ENCODE peak calls at places on chromosomes 16 and 17, in four cellular contexts. V, O, W and U are unnamed samples.
A peak's percentile ranks its signal among the peaks of the same experiment; 100 is the strongest.

GRCh38 chr17:80498242-80498919 is 22.0 kb upstream of the NPTX1 start:
- DNase-seq in W (no peak), V (peak; percentile 70), O (peak; percentile 75), U (peak; percentile 45)

GRCh38 chr17:83072600-83073358 is 6.6 kb upstream of the METRNL start:
- DNase-seq in V (no peak), W (no peak), O (no peak), U (no peak)

GRCh38 chr17:48121921-48122650 is 14.5 kb downstream of the SNX11 start:
- DNase-seq in O (no peak), W (no peak), V (no peak), U (no peak)

GRCh38 chr17:67718325-67718941 is 697 bp downstream of the NOL11 start:
- DNase-seq in W (no peak), V (no peak), O (peak; percentile 18), U (peak; percentile 28)

GRCh38 chr17:81386646-81387234 is 8.5 kb upstream of the BAHCC1 start:
- DNase-seq in V (peak; percentile 70), W (no peak), O (no peak), U (no peak)

GRCh38 chr16:11624645-11625607 is 38.2 kb upstream of the LITAF start:
- DNase-seq in O (no peak), V (no peak), W (no peak), U (no peak)

GRCh38 chr17:64706224-64707076 is 44.3 kb upstream of the SMURF2 start:
- DNase-seq in W (no peak), V (no peak), O (no peak), U (no peak)

GRCh38 chr16:57950382-57950781 is 20.5 kb downstream of the CNGB1 start:
- DNase-seq in W (no peak), O (no peak), V (no peak), U (no peak)

GRCh38 chr16:50627419-50627818 is 53.7 kb downstream of the SNX20 start:
- DNase-seq in O (peak; percentile 70), W (no peak), V (peak; percentile 82), U (no peak)

GRCh38 chr17:63855185-63855584 is 12.7 kb upstream of the SMARCD2 start:
- DNase-seq in O (no peak), W (no peak), V (no peak), U (no peak)

GRCh38 chr16:67884684-67885083 is at the start of gene NRN1L:
- DNase-seq in V (peak; percentile 96), O (peak; percentile 85), W (peak; percentile 79), U (peak; percentile 91)

GRCh38 chr17:27217631-27218030 is 76.3 kb upstream of the WSB1 start:
- DNase-seq in V (no peak), O (no peak), W (no peak), U (no peak)

GRCh38 chr16:2490190-2491105 is 15.5 kb downstream of the TBC1D24 start:
- DNase-seq in W (no peak), V (no peak), O (no peak), U (no peak)

GRCh38 chr17:35725058-35725457 is 6.4 kb upstream of the RASL10B start:
- DNase-seq in W (no peak), V (no peak), O (no peak), U (no peak)

GRCh38 chr17:77316651-77317050 is 175.9 kb downstream of the SEC14L1 start:
- DNase-seq in W (no peak), O (no peak), V (no peak), U (no peak)

GRCh38 chr17:82110298-82110697 is 12.3 kb upstream of the FASN start:
- DNase-seq in V (no peak), O (no peak), W (no peak), U (no peak)

DNA sequence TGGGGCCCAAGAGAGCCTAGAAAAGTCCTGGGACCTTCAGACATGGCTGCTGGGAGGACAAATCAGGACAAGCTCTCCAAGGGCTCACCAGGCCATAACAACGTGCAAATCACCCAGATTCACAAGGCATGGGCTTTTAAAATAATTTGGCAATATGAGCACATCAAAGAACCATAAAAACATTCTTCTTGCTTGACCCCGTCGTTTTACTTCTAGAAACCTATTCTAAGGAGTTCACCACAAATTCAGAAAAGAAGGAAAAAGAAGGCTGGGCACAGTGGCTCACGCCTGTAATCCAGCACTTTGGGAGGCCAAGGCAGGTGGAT is 12.1 kb upstream of the MT3 start:
- DNase-seq in O (no peak), V (no peak), W (no peak), U (no peak)
- TF ChIP-seq CTCF in O (no peak), V (no peak), W (no peak), U (no peak)

GRCh38 chr16:62036807-62037135 is 533 bp upstream of the CDH8 start:
- DNase-seq in O (no peak), V (no peak), W (no peak), U (no peak)

GRCh38 chr16:62038225-62038624 is 2.0 kb upstream of the CDH8 start:
- DNase-seq in O (no peak), V (no peak), W (no peak), U (no peak)

GRCh38 chr16:62036101-62036806 is at the start of gene CDH8:
- DNase-seq in V (no peak), O (no peak), W (no peak), U (no peak)

GRCh38 chr16:62038646-62039045 is 2.4 kb upstream of the CDH8 start:
- DNase-seq in V (no peak), W (no peak), O (no peak), U (no peak)

DNA sequence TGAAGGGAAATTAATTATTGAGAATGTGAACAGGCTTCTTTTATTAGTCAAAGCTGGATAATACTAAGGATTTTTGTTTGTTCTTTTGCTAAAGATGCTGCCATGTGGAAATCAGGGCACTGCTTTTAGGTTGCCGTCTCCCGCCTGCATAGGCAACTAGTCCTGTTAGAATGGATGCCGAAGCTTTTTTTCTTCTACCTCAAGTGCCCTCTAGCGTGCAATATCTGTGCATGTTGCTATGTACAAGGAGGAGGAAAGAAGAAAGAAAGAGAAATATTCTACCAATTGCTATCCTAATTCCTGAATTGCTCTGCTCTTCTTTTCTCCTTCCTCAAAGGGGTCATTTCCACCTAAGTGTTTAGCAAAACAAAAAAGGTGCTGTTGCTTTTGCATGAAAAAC is 5.2 kb upstream of the CDH8 start:
- DNase-seq in V (no peak), W (no peak), O (no peak), U (peak; percentile 63)
- TF ChIP-seq CTCF in V (no peak), W (no peak), O (no peak), U (peak; percentile 41)

GRCh38 chr16:75096730-75097129 is 19.9 kb downstream of the LDHD start:
- DNase-seq in V (no peak), W (no peak), O (peak; percentile 32), U (no peak)
- TF ChIP-seq CTCF in V (no peak), W (peak; percentile 50), O (peak; percentile 45), U (peak; percentile 38)

DNA sequence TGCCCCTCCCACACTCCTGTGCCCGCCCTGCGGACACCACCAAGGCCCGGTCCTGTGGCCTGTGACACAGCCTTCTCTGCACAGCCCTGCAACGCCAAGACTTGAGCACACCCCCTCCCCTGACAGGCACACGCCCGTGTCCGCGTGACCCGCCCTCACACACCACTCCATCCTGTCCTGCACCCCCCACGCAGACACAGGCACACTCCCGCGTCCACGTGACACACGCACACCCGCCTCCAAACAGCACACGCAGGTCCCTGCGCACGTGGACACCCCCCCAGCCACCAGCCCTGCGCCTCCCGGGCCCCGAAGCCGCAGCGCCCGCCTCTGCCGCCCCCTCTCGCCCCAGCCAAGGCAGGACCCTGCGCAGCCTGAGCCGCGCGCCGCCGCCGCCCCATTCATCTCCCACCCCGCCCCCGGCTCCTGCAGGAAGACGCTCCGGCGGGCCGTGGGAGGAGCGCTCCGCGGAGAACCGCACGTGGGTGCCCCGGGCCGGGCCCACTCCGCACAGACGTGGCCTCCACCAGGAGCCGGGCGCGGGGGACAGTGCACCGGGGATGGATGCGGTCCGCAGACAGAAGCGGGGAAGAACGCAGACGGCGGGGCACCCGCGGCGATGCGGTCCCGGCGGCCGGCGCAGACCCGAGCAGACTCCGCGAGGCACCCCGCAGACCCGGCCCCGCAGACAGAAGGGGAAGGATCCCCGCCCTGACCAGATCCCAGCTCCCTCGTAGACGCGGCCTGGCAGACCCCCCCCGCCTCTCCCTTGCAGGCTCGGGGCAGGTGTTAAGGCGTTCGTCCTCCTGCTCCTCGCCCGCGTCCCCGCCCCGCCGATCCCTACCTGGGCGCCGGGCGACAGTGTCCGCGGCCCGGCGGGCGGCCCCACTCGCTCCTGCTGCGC is 506 bp downstream of the CAMKK1 start:
- DNase-seq in V (peak; percentile 86), O (peak; percentile 68), W (no peak), U (peak; percentile 78)
- TF ChIP-seq CTCF in V (no peak), O (no peak), W (no peak), U (no peak)

DNA sequence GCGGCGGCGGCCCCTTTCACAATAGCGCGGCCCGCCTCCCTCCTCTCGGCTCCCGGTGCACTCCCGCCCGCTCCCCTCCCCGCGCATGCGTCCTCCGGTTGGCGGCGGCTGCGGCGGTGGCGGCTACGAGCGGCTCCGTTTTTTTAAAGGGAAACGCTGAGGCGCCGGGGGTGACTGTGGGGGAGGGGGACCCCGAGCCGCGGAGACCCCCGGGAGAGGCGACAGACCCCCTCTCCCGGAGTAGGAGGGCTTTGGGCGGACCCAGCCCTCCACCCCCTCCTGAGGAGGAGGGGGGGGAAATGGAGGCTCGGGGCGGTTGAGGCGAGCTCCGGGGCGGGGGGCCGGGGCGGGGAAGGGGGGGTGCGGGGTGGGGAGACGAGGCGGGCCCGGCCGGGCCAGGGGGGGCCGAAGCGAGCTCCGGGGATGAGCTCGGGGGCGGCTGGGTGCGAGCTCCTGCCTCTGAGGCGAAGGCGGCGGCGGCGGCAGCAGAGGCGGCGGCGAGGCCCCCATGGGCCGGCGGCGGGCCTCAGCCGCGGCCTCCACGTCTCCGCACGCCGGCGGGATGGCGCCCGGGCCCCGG is at the start of gene MSL1:
- DNase-seq in O (peak; percentile 69), W (no peak), V (peak; percentile 92), U (peak; percentile 88)
- TF ChIP-seq CTCF in O (no peak), W (no peak), V (no peak), U (no peak)

DNA sequence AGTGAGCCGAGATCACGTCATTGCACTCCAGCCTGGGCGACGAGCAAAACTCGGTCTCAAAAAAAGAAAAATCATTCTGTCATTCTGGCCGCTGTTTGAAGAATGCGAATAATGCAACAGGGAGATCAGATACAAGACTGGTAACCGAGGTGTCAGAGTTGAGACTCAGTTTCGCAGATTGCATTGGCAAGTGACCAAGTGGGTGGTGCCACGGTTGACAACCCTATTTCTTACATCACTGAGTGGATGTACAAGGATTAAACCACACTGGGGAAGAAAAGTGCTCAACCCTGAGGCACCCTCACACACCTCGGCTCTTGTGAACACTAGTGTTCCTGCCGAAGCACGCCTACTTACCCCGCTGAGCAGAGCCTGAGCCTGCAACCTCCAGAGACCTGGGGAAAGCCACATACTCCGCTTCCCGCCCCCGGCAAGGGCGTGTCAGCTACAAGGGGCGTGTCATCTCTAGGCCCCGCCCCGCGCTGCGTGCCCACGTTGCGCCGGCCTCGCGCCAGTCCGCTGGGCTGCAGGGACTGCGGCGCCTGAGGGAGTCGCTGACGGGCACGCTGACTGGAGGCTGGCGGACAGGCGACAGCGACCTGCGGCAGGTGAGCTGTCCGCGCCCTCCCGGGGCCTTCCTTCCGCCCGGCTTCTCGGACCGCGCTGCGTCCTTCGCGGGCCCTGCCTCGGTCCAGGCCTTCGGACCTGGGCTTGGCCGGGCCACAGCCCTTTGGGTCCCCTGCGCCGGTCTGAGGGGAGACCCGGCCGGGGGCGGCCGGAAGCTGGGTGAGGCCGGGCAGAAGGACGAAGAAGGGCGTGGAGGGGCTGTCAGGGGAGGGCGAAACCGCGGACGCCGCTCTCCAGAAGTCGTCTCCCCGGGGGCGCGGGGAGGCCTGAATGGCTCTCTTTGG is at the start of gene HMOX2:
- DNase-seq in V (peak; percentile 92), W (no peak), O (peak; percentile 87), U (peak; percentile 93)
- TF ChIP-seq CTCF in V (no peak), W (peak; percentile 43), O (peak; percentile 41), U (no peak)

DNA sequence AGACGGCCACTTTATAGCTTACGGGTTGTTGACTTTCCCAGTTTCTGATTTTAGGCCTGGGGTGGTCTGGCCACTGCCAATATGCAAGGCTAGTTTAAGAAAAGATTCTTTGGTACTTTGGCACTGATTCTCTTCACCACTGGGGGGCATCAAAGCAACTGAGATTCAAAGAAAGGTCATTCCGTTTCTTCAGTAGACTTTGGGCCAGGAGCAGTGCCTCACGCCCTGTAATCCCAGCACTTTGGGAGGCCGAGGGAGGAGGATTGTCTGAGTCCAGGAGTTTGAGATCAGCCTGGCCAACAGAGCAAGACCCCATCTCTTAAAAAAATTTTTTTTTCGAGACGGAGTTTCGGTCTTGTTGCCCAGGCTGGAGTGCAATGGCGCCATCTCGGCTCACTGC is 53.0 kb downstream of the RPA1 start:
- DNase-seq in W (no peak), O (peak; percentile 38), V (no peak), U (peak; percentile 53)
- TF ChIP-seq CTCF in W (peak; percentile 61), O (peak; percentile 59), V (no peak), U (peak; percentile 53)